ENCODE peak calls at places on chromosomes 1 and 21, in five cellular contexts. E is psoas muscle, Q is dorsolateral prefrontal cortex, D is HL-60, T is GM12865. M is an unnamed sample.

GRCh38 chr1:237005674-237006073 is 1.4 kb upstream of the MT1HL1 start:
- DNase-seq in E (no peak), Q (no peak), D (no peak), T (no peak), M (no peak)

GRCh38 chr1:204095248-204095640 is 22.3 kb downstream of the SOX13 start:
- DNase-seq in E (no peak), Q (no peak), D (no peak), T (no peak), M (no peak)

GRCh38 chr1:204103121-204103741 is 30.3 kb downstream of the SOX13 start:
- DNase-seq in E (no peak), Q (no peak), D (no peak), T (no peak), M (peak)

GRCh38 chr1:81424056-81424455 is 376.7 kb upstream of the ADGRL2 start:
- DNase-seq in E (no peak), Q (no peak), D (no peak), T (no peak), M (no peak)

GRCh38 chr1:40818264-40818961 is 34.8 kb downstream of the KCNQ4 start:
- DNase-seq in E (peak), Q (no peak), D (no peak), T (peak), M (peak)

GRCh38 chr1:59769412-59770095 is 45.2 kb upstream of the HOOK1 start:
- DNase-seq in E (no peak), Q (no peak), D (no peak), T (no peak), M (no peak)

GRCh38 chr1:196418772-196419171 is 189.5 kb downstream of the KCNT2 start:
- DNase-seq in E (no peak), Q (no peak), D (no peak), T (no peak), M (no peak)

GRCh38 chr1:43704838-43705237 is 2.5 kb upstream of the ST3GAL3 start:
- DNase-seq in E (peak), Q (peak), D (no peak), T (peak), M (no peak)

GRCh38 chr21:43361127-43361492 is 65.8 kb downstream of the SIK1 start:
- DNase-seq in E (peak), Q (no peak), D (no peak), T (peak), M (peak)

GRCh38 chr1:44617703-44618029 is 56.6 kb downstream of the TMEM53 start:
- DNase-seq in E (no peak), Q (no peak), D (no peak), T (no peak), M (no peak)

GRCh38 chr1:50322579-50322978 is 100.7 kb downstream of the DMRTA2 start:
- DNase-seq in E (no peak), Q (no peak), D (no peak), T (no peak), M (no peak)

GRCh38 chr1:9275567-9276034 is 17.1 kb upstream of the SPSB1 start:
- DNase-seq in E (peak), Q (no peak), D (peak), T (peak), M (peak)

GRCh38 chr1:39238476-39238875 is 34.0 kb downstream of the MACF1 start:
- DNase-seq in E (no peak), Q (peak), D (no peak), T (no peak), M (peak)

GRCh38 chr1:234218078-234218477 is 155.2 kb upstream of the COA6 start:
- DNase-seq in E (no peak), Q (no peak), D (no peak), T (no peak), M (no peak)

GRCh38 chr1:27026621-27027574 is 14.2 kb upstream of the TENT5B start:
- DNase-seq in E (no peak), Q (no peak), D (no peak), T (no peak), M (peak)

GRCh38 chr1:229065613-229066012 is 205.3 kb upstream of the RAB4A start:
- DNase-seq in E (no peak), Q (no peak), D (no peak), T (no peak), M (no peak)

GRCh38 chr1:31460027-31460426 is 47.0 kb downstream of the SERINC2 start:
- DNase-seq in E (no peak), Q (no peak), D (no peak), T (no peak), M (peak)

GRCh38 chr1:54350360-54350759 is 55.8 kb downstream of the SSBP3 start:
- DNase-seq in E (no peak), Q (no peak), D (no peak), T (no peak), M (no peak)

GRCh38 chr21:38933731-38934130 is 128.0 kb downstream of the ETS2 start:
- DNase-seq in E (no peak), Q (no peak), D (no peak), T (no peak), M (no peak)

GRCh38 chr1:246631426-246631825 is 65.2 kb downstream of the CNST start:
- DNase-seq in E (no peak), Q (no peak), D (no peak), T (no peak), M (peak)

GRCh38 chr1:26097696-26098095 is 13.9 kb upstream of the PDIK1L start:
- DNase-seq in E (no peak), Q (no peak), D (no peak), T (no peak), M (peak)

GRCh38 chr1:86913399-86913895 is 479 bp downstream of the SELENOF start:
- DNase-seq in E (no peak), Q (no peak), D (peak), T (peak), M (peak)

GRCh38 chr1:200131551-200132125 is 104.1 kb downstream of the NR5A2 start:
- DNase-seq in E (no peak), Q (no peak), D (no peak), T (no peak), M (peak)

GRCh38 chr1:174211486-174211885 is 52.2 kb downstream of the RABGAP1L start:
- DNase-seq in E (no peak), Q (no peak), D (no peak), T (no peak), M (no peak)

GRCh38 chr1:178324003-178324402 is 172.8 kb downstream of the CLEC20A start:
- DNase-seq in E (no peak), Q (no peak), D (no peak), T (no peak), M (no peak)

GRCh38 chr1:160744287-160744857 is 5.3 kb downstream of the SLAMF7 start:
- DNase-seq in E (no peak), Q (no peak), D (no peak), T (peak), M (no peak)

GRCh38 chr1:14340244-14340800 is 258.2 kb upstream of the KAZN start:
- DNase-seq in E (no peak), Q (no peak), D (no peak), T (no peak), M (no peak)

GRCh38 chr1:231606712-231607111 is 19.9 kb upstream of the DISC1 start:
- DNase-seq in E (no peak), Q (no peak), D (no peak), T (no peak), M (no peak)

GRCh38 chr1:64041366-64042131 is 161.9 kb upstream of the UBE2U start:
- DNase-seq in E (no peak), Q (no peak), D (no peak), T (no peak), M (no peak)

GRCh38 chr1:221025391-221026355 is 146.4 kb downstream of the HLX start:
- DNase-seq in E (no peak), Q (no peak), D (peak), T (no peak), M (no peak)

GRCh38 chr1:81155131-81155530 is 645.6 kb upstream of the ADGRL2 start:
- DNase-seq in E (no peak), Q (no peak), D (no peak), T (no peak), M (peak)

GRCh38 chr21:15701845-15702244 is 27.9 kb upstream of the USP25 start:
- DNase-seq in E (no peak), Q (no peak), D (no peak), T (no peak), M (no peak)
- TF ChIP-seq CTCF in E (no peak), Q (no peak), D (no peak), T (no peak), M (no peak)

GRCh38 chr1:23694371-23694770 is 2.8 kb downstream of the RPL11 start:
- DNase-seq in E (no peak), Q (no peak), D (no peak), T (no peak), M (no peak)
- H3K4me3 ChIP-seq in E (peak), Q (no peak), D (peak), T (no peak), M (no peak)

GRCh38 chr1:113714606-113715269 is 44.5 kb downstream of the PHTF1 start:
- DNase-seq in E (no peak), Q (no peak), D (no peak), T (no peak), M (no peak)
- TF ChIP-seq CTCF in E (no peak), Q (no peak), D (no peak), T (no peak), M (no peak)

GRCh38 chr1:151840421-151840820 is 801 bp upstream of the C2CD4D start:
- DNase-seq in E (no peak), Q (no peak), D (no peak), T (no peak), M (no peak)

GRCh38 chr1:151839457-151840409 is at the start of gene C2CD4D:
- DNase-seq in E (no peak), Q (peak), D (no peak), T (peak), M (no peak)

GRCh38 chr1:151837197-151837596 is 2.4 kb downstream of the C2CD4D start:
- DNase-seq in E (no peak), Q (no peak), D (no peak), T (no peak), M (no peak)

GRCh38 chr1:151837841-151838490 is 1.7 kb downstream of the C2CD4D start:
- DNase-seq in E (peak), Q (no peak), D (no peak), T (peak), M (peak)

GRCh38 chr1:151838491-151839412 is 868 bp downstream of the C2CD4D start:
- DNase-seq in E (no peak), Q (no peak), D (no peak), T (peak), M (no peak)
- H3K4me3 ChIP-seq in E (peak), Q (peak), D (peak), T (peak), M (no peak)

GRCh38 chr1:3115275-3116149 is 46.5 kb downstream of the PRDM16 start:
- DNase-seq in E (no peak), Q (no peak), D (no peak), T (no peak), M (no peak)
- TF ChIP-seq CTCF in E (no peak), Q (no peak), D (no peak), T (no peak), M (no peak)